ENCODE peak calls at places on chromosome 16, in eight cellular contexts. A is prostate gland; Q is GM12878; T is CD8-positive, alpha-beta T cell; V is fibroblast of villous mesenchyme; D is neural progenitor cell; K is A549; Z is bronchial epithelial cell. W is an unnamed sample.

GRCh38 chr16:24850289-24850931 is 4.6 kb downstream of the SLC5A11 start:
- DNase-seq in Q (no peak), K (no peak), V (peak; percentile 39), Z (peak; percentile 79), D (no peak), T (no peak), A (no peak), W (no peak)

GRCh38 chr16:85569615-85570212 is 43.4 kb upstream of the GSE1 start:
- DNase-seq in Z (no peak), K (no peak), T (peak; percentile 52), D (no peak), V (peak; percentile 51), Q (peak; percentile 74), A (no peak), W (no peak)

GRCh38 chr16:81641403-81642106 is 137.5 kb upstream of the PLCG2 start:
- DNase-seq in V (no peak), D (peak; percentile 84), K (no peak), T (no peak), A (no peak), Z (no peak), Q (no peak), W (no peak)

GRCh38 chr16:75081179-75081859 is 35.3 kb downstream of the LDHD start:
- DNase-seq in V (no peak), A (no peak), Z (no peak), T (no peak), D (no peak), K (no peak), Q (no peak), W (no peak)

GRCh38 chr16:65908568-65908967 is 457.9 kb upstream of the CDH5 start:
- DNase-seq in T (no peak), A (no peak), K (no peak), Z (no peak), Q (no peak), D (peak; percentile 94), V (no peak), W (no peak)

GRCh38 chr16:87653234-87653633 is 50.9 kb downstream of the JPH3 start:
- DNase-seq in V (no peak), K (peak; percentile 33), A (no peak), T (no peak), Z (peak; percentile 1), Q (no peak), D (no peak), W (no peak)

GRCh38 chr16:86201746-86202145 is 302.8 kb downstream of the IRF8 start:
- DNase-seq in Z (no peak), T (no peak), D (no peak), V (no peak), A (no peak), Q (no peak), K (no peak), W (no peak)

GRCh38 chr16:50103764-50104163 is 38.0 kb downstream of the HEATR3 start:
- DNase-seq in A (no peak), V (peak; percentile 87), T (no peak), Z (peak; percentile 55), Q (no peak), D (no peak), K (no peak), W (no peak)

GRCh38 chr16:15509051-15509592 is 74.7 kb downstream of the BMERB1 start:
- DNase-seq in T (no peak), D (no peak), A (no peak), Z (no peak), Q (no peak), V (no peak), K (no peak), W (no peak)

GRCh38 chr16:56753410-56753809 is 23.5 kb downstream of the NUP93 start:
- DNase-seq in Z (peak; percentile 51), D (no peak), A (no peak), K (no peak), V (peak; percentile 53), Q (no peak), T (no peak), W (no peak)

GRCh38 chr16:30758988-30759461 is 2.8 kb downstream of the CFAP119 start:
- DNase-seq in D (no peak), T (no peak), Q (no peak), K (no peak), V (no peak), Z (no peak), A (no peak), W (no peak)

GRCh38 chr16:75074920-75075687 is 41.5 kb downstream of the LDHD start:
- DNase-seq in Z (no peak), K (no peak), V (peak; percentile 53), D (no peak), Q (peak; percentile 96), T (peak; percentile 84), A (no peak), W (no peak)

GRCh38 chr16:73020409-73020884 is 27.5 kb downstream of the ZFHX3 start:
- DNase-seq in K (peak; percentile 90), V (peak; percentile 79), Q (no peak), T (no peak), D (no peak), Z (peak; percentile 85), A (peak; percentile 58), W (no peak)

GRCh38 chr16:55389426-55390073 is 65.5 kb downstream of the IRX6 start:
- DNase-seq in V (no peak), T (no peak), Q (no peak), D (no peak), K (no peak), A (no peak), Z (peak; percentile 34), W (no peak)

GRCh38 chr16:55041540-55042234 is 111.0 kb downstream of the IRX5 start:
- DNase-seq in Q (no peak), D (no peak), Z (no peak), K (no peak), V (no peak), A (no peak), T (no peak), W (no peak)

GRCh38 chr16:62041401-62041800 is 5.2 kb upstream of the CDH8 start:
- DNase-seq in D (peak; percentile 84), Q (no peak), K (peak; percentile 53), V (peak; percentile 3), T (no peak), Z (peak; percentile 33), A (no peak), W (no peak)

GRCh38 chr16:8585942-8586341 is 4.4 kb downstream of the TMEM114 start:
- DNase-seq in Z (peak; percentile 19), K (no peak), T (no peak), A (no peak), D (no peak), V (no peak), Q (no peak), W (no peak)

GRCh38 chr16:24309222-24309905 is 53.2 kb downstream of the CACNG3 start:
- DNase-seq in K (peak; percentile 63), Q (no peak), D (peak; percentile 13), Z (peak; percentile 24), V (no peak), A (no peak), T (no peak), W (no peak)

GRCh38 chr16:47847220-47847970 is 308.4 kb downstream of the ABCC12 start:
- DNase-seq in K (no peak), V (no peak), Q (no peak), Z (peak; percentile 98), A (no peak), D (no peak), T (no peak), W (no peak)

GRCh38 chr16:21656795-21657768 is 4.7 kb upstream of the IGSF6 start:
- DNase-seq in Z (peak; percentile 39), Q (peak; percentile 32), D (peak; percentile 78), A (no peak), K (peak; percentile 60), T (peak; percentile 35), V (peak; percentile 65), W (no peak)

GRCh38 chr16:6684076-6684673 is 648.5 kb upstream of the RBFOX1 start:
- DNase-seq in Q (no peak), K (peak; percentile 25), V (peak; percentile 9), D (peak; percentile 65), Z (peak; percentile 18), A (peak; percentile 10), T (no peak), W (no peak)

GRCh38 chr16:11976850-11977205 is 294 bp downstream of the SNX29 start:
- DNase-seq in Q (no peak), D (no peak), V (no peak), Z (no peak), A (no peak), K (no peak), T (no peak), W (no peak)

DNA sequence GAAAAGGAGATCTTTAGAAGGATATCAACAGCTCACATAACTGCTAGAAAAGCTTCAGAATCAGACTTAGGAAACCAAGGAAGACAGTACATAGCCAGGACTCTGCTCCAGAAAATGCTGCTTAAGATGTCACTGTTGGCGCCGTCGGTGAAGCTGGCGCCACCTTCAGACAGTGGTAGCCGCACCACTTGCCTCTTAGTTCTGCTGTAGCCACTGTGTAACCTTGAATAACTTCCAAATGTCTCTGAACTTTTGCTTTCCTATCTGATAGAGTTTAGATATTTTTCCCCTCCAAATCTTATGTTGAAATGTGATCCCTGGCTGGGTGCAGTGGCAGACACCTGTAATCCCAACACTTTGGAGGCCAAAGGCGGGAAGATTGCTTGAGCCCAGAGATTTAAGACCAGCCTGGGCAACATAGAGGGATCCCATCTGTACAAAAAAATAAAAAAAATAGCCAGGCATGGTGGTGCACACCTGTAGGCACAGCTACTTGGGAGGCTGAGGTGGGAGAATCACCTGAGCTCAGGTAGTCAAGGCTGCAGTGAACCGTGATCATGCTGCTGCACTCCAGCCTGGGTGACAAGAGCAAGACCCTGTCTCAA is 6.3 kb upstream of the USP31 start:
- DNase-seq in D (peak; percentile 45), V (peak; percentile 22), K (peak; percentile 41), Z (no peak), T (no peak), Q (no peak), A (no peak), W (no peak)
- TF ChIP-seq CTCF in D (peak; percentile 54), V (peak; percentile 53), K (peak; percentile 47), Z (peak; percentile 41), T (no peak), Q (peak; percentile 52), A (no peak), W (peak; percentile 48)

GRCh38 chr16:31868701-31869167 is 4.9 kb upstream of the ZNF267 start:
- DNase-seq in A (peak; percentile 68), K (peak; percentile 66), Q (no peak), Z (peak; percentile 46), D (peak; percentile 80), V (peak; percentile 76), T (peak; percentile 88), W (peak; percentile 23)
- TF ChIP-seq CTCF in A (peak; percentile 79), K (peak; percentile 82), Q (peak; percentile 59), Z (peak; percentile 57), D (peak; percentile 81), V (peak; percentile 77), T (peak; percentile 96), W (peak; percentile 83)

DNA sequence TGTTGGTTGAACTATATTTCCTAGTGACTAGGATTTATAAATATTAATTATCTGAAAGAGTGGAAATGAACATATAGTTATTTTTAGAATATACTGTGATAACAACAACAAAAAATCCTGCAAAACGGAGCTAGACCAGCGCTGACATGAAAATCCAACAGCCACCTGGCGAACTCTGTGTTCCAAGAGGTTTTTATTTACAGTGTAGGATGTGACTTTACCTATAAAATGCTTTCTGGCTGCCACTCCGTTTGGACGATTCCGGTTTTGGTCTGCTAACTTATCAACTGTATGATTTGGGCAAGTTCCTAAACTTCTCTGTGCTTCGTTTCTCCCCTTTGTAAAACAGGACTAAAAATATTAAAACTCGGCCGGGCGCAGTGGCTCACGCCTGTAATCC is 73.7 kb downstream of the ADCY9 start:
- DNase-seq in A (peak; percentile 28), Q (no peak), K (no peak), V (no peak), T (no peak), Z (no peak), D (no peak), W (no peak)
- TF ChIP-seq CTCF in A (no peak), Q (no peak), K (no peak), V (no peak), T (no peak), Z (no peak), D (no peak), W (no peak)

GRCh38 chr16:19980866-19981265 is 92.8 kb downstream of the GPR139 start:
- DNase-seq in D (peak; percentile 60), A (no peak), Q (no peak), T (no peak), Z (no peak), K (peak; percentile 39), V (no peak), W (no peak)
- TF ChIP-seq CTCF in D (peak; percentile 76), A (no peak), Q (peak; percentile 46), T (no peak), Z (peak; percentile 7), K (peak; percentile 37), V (peak; percentile 34), W (peak; percentile 50)